ENCODE peak calls at places on chromosomes 4 and X, in nine cellular contexts. M, E, S, A, G, Z, H, U and D are unnamed samples.
A peak's percentile ranks its signal among the peaks of the same experiment; 100 is the strongest.

GRCh38 chr4:94253036-94253435 is 45.4 kb downstream of the SMARCAD1 start:
- DNase-seq in M (no peak), E (no peak), S (no peak), A (no peak), G (no peak), Z (no peak), H (no peak), U (no peak), D (no peak)

GRCh38 chrX:110391086-110391485 is 32.4 kb downstream of the RTL9 start:
- DNase-seq in M (no peak), E (no peak), S (no peak), A (no peak), G (no peak), Z (no peak), H (no peak), U (no peak), D (no peak)

GRCh38 chr4:151744614-151745013 is 16.2 kb downstream of the GATB start:
- DNase-seq in M (no peak), E (peak; percentile 79), S (peak; percentile 94), A (no peak), G (no peak), Z (peak; percentile 78), H (no peak), U (peak; percentile 18), D (no peak)

GRCh38 chrX:118205996-118206395 is 89.4 kb upstream of the KLHL13 start:
- DNase-seq in M (no peak), E (no peak), S (no peak), A (no peak), G (no peak), Z (no peak), H (no peak), U (no peak), D (no peak)

GRCh38 chr4:184836613-184837012 is 10.8 kb upstream of the ACSL1 start:
- DNase-seq in M (no peak), E (no peak), S (no peak), A (no peak), G (no peak), Z (no peak), H (no peak), U (no peak), D (no peak)

GRCh38 chr4:160510925-160511324 is 1408.0 kb downstream of the RAPGEF2 start:
- DNase-seq in M (no peak), E (no peak), S (no peak), A (no peak), G (no peak), Z (peak; percentile 4), H (no peak), U (no peak), D (no peak)

GRCh38 chrX:50952406-50952805 is 41.9 kb downstream of the BMP15 start:
- DNase-seq in M (no peak), E (no peak), S (no peak), A (no peak), G (no peak), Z (no peak), H (no peak), U (no peak), D (no peak)

GRCh38 chr4:94442251-94442650 is 9.5 kb upstream of the PDLIM5 start:
- DNase-seq in M (no peak), E (no peak), S (no peak), A (no peak), G (no peak), Z (no peak), H (no peak), U (no peak), D (no peak)

GRCh38 chr4:23737571-23737970 is 152.3 kb downstream of the PPARGC1A start:
- DNase-seq in M (no peak), E (no peak), S (no peak), A (no peak), G (no peak), Z (no peak), H (no peak), U (no peak), D (no peak)

GRCh38 chr4:80538276-80538926 is 202.9 kb downstream of the CFAP299 start:
- DNase-seq in M (no peak), E (no peak), S (no peak), A (no peak), G (no peak), Z (no peak), H (no peak), U (no peak), D (no peak)

GRCh38 chr4:112514449-112515277 is 1.3 kb downstream of the NEUROG2 start:
- DNase-seq in M (no peak), E (no peak), S (peak; percentile 14), A (no peak), G (no peak), Z (no peak), H (no peak), U (peak; percentile 53), D (no peak)

GRCh38 chr4:139658185-139658584 is 7.4 kb upstream of the MGST2 start:
- DNase-seq in M (no peak), E (no peak), S (peak; percentile 21), A (no peak), G (no peak), Z (no peak), H (no peak), U (no peak), D (no peak)

GRCh38 chr4:3851211-3851610 is 85.0 kb downstream of the ADRA2C start:
- DNase-seq in M (no peak), E (peak; percentile 14), S (no peak), A (no peak), G (no peak), Z (no peak), H (no peak), U (no peak), D (no peak)

GRCh38 chr4:108751321-108751720 is 11.5 kb downstream of the ETNPPL start:
- DNase-seq in M (no peak), E (no peak), S (no peak), A (no peak), G (no peak), Z (no peak), H (no peak), U (no peak), D (no peak)

GRCh38 chrX:323721-324628 is 5.4 kb upstream of the GTPBP6 start:
- DNase-seq in M (peak; percentile 13), E (no peak), S (peak; percentile 52), A (peak; percentile 13), G (no peak), Z (no peak), H (no peak), U (peak; percentile 28), D (no peak)

GRCh38 chr4:129514852-129515251 is 418.9 kb downstream of the C4orf33 start:
- DNase-seq in M (no peak), E (no peak), S (no peak), A (no peak), G (no peak), Z (no peak), H (no peak), U (no peak), D (no peak)

GRCh38 chr4:3384771-3385701 is 56.7 kb upstream of the HGFAC start:
- DNase-seq in M (no peak), E (no peak), S (peak; percentile 48), A (no peak), G (no peak), Z (no peak), H (no peak), U (no peak), D (no peak)

GRCh38 chr4:25810815-25811690 is 51.7 kb downstream of the SEL1L3 start:
- DNase-seq in M (no peak), E (no peak), S (no peak), A (no peak), G (no peak), Z (no peak), H (no peak), U (no peak), D (no peak)